ENCODE peak calls at places on chromosomes 11 and 22, in five cellular contexts. R is GM23338, L is K562, U is astrocyte, F is A673. N is an unnamed sample.

GRCh38 chr11:103779054-103779453 is 257.4 kb upstream of the DDI1 start:
- DNase-seq in F (no peak), R (no peak), L (no peak), U (peak), N (peak)

GRCh38 chr11:131099746-131100145 is 183.5 kb upstream of the SNX19 start:
- DNase-seq in R (no peak), F (no peak), L (no peak), U (peak), N (no peak)

GRCh38 chr11:92969634-92970347 is at the start of gene MTNR1B:
- DNase-seq in F (no peak), R (peak), L (no peak), U (no peak), N (no peak)

GRCh38 chr11:36743039-36743438 is 145.0 kb upstream of the RAG2 start:
- DNase-seq in F (no peak), R (no peak), U (no peak), L (no peak), N (no peak)

GRCh38 chr22:22397292-22397870 is 111.2 kb downstream of the ZNF280B start:
- DNase-seq in L (peak), F (no peak), R (peak), U (peak), N (no peak)

GRCh38 chr22:30459206-30460052 is 12.4 kb downstream of the SEC14L3 start:
- DNase-seq in U (no peak), L (peak), F (peak), R (peak), N (no peak)

GRCh38 chr22:48070760-48071159 is 1308.3 kb downstream of the TBC1D22A start:
- DNase-seq in R (peak), L (no peak), F (no peak), U (no peak), N (no peak)

GRCh38 chr11:88281317-88281712 is 56.2 kb downstream of the CTSC start:
- DNase-seq in R (no peak), U (no peak), F (no peak), L (no peak), N (no peak)

GRCh38 chr11:109026891-109027489 is 362.1 kb downstream of the DDX10 start:
- DNase-seq in L (no peak), R (no peak), F (no peak), U (peak), N (no peak)

GRCh38 chr11:124844664-124845079 is 20.6 kb upstream of the ROBO3 start:
- DNase-seq in U (no peak), L (no peak), F (no peak), R (peak), N (no peak)

GRCh38 chr11:1152316-1153104 is 5.2 kb upstream of the MUC5AC start:
- DNase-seq in L (no peak), R (no peak), U (peak), F (no peak), N (no peak)

GRCh38 chr22:34709641-34710040 is 356.3 kb upstream of the ISX start:
- DNase-seq in L (no peak), F (no peak), U (no peak), R (no peak), N (no peak)

GRCh38 chr22:47176573-47177333 is 414.3 kb downstream of the TBC1D22A start:
- DNase-seq in L (no peak), U (no peak), R (no peak), F (no peak), N (no peak)

GRCh38 chr11:84452211-84452610 is 1166.0 kb upstream of the CCDC90B start:
- DNase-seq in F (peak), U (no peak), L (no peak), R (no peak), N (no peak)

GRCh38 chr11:100543386-100543785 is 143.7 kb upstream of the ARHGAP42 start:
- DNase-seq in L (no peak), U (no peak), F (peak), R (no peak), N (no peak)

GRCh38 chr22:20459862-20460261 is 22.2 kb upstream of the SCARF2 start:
- DNase-seq in U (no peak), R (no peak), L (no peak), F (no peak), N (no peak)

GRCh38 chr11:112366777-112367176 is 106.1 kb upstream of the PLET1 start:
- DNase-seq in L (no peak), F (no peak), R (no peak), U (no peak), N (no peak)

GRCh38 chr22:47801541-47802245 is 1039.2 kb downstream of the TBC1D22A start:
- DNase-seq in R (no peak), L (no peak), F (no peak), U (no peak), N (no peak)

GRCh38 chr11:27386176-27386575 is 23.2 kb upstream of the CCDC34 start:
- DNase-seq in F (no peak), L (no peak), R (no peak), U (no peak), N (no peak)

GRCh38 chr11:66727282-66727882 is 1.6 kb downstream of the SPTBN2 start:
- DNase-seq in L (peak), F (no peak), R (peak), U (peak), N (no peak)

GRCh38 chr11:119373917-119374631 is 7.4 kb downstream of the USP2 start:
- DNase-seq in L (peak), R (peak), F (peak), U (peak), N (no peak)

GRCh38 chr11:111977141-111978027 is 40.2 kb downstream of the DIXDC1 start:
- DNase-seq in R (peak), F (peak), L (no peak), U (peak), N (no peak)

GRCh38 chr11:26227311-26227710 is 104.6 kb upstream of the ANO3 start:
- DNase-seq in R (peak), L (no peak), F (peak), U (peak), N (peak)

GRCh38 chr11:71065794-71066193 is 186.6 kb downstream of the SHANK2 start:
- DNase-seq in R (no peak), L (no peak), U (no peak), F (no peak), N (no peak)

GRCh38 chr22:28027453-28028448 is 108.7 kb upstream of the PITPNB start:
- DNase-seq in R (no peak), U (no peak), L (no peak), F (no peak), N (no peak)

GRCh38 chr11:118913411-118914125 is 12.2 kb downstream of the BCL9L start:
- DNase-seq in F (no peak), L (no peak), R (no peak), U (no peak), N (no peak)

GRCh38 chr11:35163707-35164496 is 24.9 kb downstream of the CD44 start:
- DNase-seq in L (peak), F (no peak), R (peak), U (no peak), N (no peak)

GRCh38 chr11:125338886-125339811 is 156.9 kb downstream of the FEZ1 start:
- DNase-seq in F (no peak), U (no peak), L (no peak), R (no peak), N (no peak)

GRCh38 chr11:9875862-9876261 is 212.0 kb downstream of the SWAP70 start:
- DNase-seq in R (no peak), L (no peak), F (no peak), U (no peak), N (no peak)

GRCh38 chr11:129846508-129847335 is 31.1 kb downstream of the TMEM45B start:
- DNase-seq in F (no peak), L (no peak), U (peak), R (no peak), N (no peak)

GRCh38 chr22:38907767-38908166 is 35.8 kb upstream of the CBX6 start:
- DNase-seq in U (no peak), L (no peak), R (no peak), F (no peak), N (no peak)

GRCh38 chr11:1192741-1193325 is 30.0 kb upstream of the MUC5B start:
- DNase-seq in F (no peak), L (no peak), U (no peak), R (no peak), N (no peak)

DNA sequence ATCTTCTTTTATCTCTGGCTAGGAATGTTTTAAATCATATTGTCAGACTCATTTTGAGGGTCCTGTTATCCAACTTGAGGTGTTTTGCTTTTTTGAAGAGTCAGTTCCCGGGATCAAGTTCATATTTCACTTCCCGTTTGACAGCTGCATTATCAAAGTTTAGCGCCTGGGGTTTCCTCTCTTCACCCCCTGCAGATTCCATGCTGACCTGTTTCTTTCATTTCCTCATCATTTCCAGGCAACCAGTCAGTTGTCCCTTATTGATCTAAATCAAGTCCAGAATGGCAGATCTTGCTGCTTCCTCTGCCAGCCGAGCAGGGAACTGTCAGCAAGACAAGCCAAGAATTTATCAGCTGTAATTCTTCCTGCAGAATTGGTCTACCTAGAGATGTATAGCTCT is 197.6 kb upstream of the SYN3 start:
- DNase-seq in L (no peak), R (no peak), U (no peak), F (no peak), N (no peak)
- H3K4me3 ChIP-seq in L (no peak), R (no peak), U (no peak), F (no peak), N (no peak)

GRCh38 chr22:44325718-44326548 is 13.2 kb upstream of the SHISAL1 start:
- DNase-seq in L (no peak), U (peak), F (peak), R (no peak), N (no peak)
- TF ChIP-seq EZH2 in L (no peak), U (no peak), F (no peak), R (no peak), N (no peak)

GRCh38 chr11:33894402-33894754 is 2.5 kb upstream of the LMO2 start:
- DNase-seq in F (no peak), R (no peak), L (no peak), U (no peak), N (no peak)
- H3K27ac ChIP-seq in F (no peak), R (no peak), L (peak), U (no peak), N (no peak)

DNA sequence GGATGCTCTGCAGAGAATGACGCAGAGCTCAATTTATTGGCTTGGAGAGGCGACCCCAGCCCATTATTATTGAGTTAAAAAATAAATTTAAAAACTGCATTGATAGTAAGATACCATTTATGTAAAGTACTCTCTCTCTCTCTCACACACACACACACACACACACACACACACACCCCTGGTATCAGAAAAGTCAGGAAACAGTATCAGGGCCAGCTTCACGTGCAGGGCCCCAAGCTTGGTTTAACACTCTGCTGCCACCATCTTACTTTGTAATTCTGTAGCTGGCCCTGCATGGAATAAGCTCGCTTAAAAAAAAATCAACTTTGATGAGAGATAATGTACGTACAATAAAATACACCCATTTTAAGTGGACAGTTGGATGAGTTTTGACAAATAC is 59.8 kb upstream of the CD5 start:
- DNase-seq in R (no peak), F (no peak), U (no peak), L (no peak), N (no peak)
- H3K4me3 ChIP-seq in R (no peak), F (no peak), U (no peak), L (no peak), N (no peak)

GRCh38 chr22:49091917-49092545 is 735.6 kb downstream of the BRD1 start:
- DNase-seq in R (no peak), L (no peak), U (no peak), F (peak), N (no peak)
- TF ChIP-seq EZH2 in R (no peak), L (no peak), U (no peak), F (no peak), N (no peak)

GRCh38 chr11:10926801-10927200 is 68.9 kb upstream of the ZBED5 start:
- DNase-seq in F (no peak), U (no peak), L (no peak), R (no peak), N (peak)
- H3K27ac ChIP-seq in F (no peak), U (no peak), L (no peak), R (no peak), N (no peak)

GRCh38 chr22:45575173-45575572 is 72.5 kb downstream of the FBLN1 start:
- DNase-seq in R (no peak), L (no peak), F (no peak), U (no peak), N (no peak)

GRCh38 chr22:45576730-45577464 is 74.2 kb downstream of the FBLN1 start:
- DNase-seq in R (no peak), L (no peak), F (no peak), U (no peak), N (no peak)

GRCh38 chr22:45576273-45576625 is 73.6 kb downstream of the FBLN1 start:
- DNase-seq in F (no peak), L (no peak), R (no peak), U (no peak), N (no peak)

GRCh38 chr22:45574069-45574703 is 71.5 kb downstream of the FBLN1 start:
- DNase-seq in L (no peak), R (no peak), F (no peak), U (no peak), N (no peak)

DNA sequence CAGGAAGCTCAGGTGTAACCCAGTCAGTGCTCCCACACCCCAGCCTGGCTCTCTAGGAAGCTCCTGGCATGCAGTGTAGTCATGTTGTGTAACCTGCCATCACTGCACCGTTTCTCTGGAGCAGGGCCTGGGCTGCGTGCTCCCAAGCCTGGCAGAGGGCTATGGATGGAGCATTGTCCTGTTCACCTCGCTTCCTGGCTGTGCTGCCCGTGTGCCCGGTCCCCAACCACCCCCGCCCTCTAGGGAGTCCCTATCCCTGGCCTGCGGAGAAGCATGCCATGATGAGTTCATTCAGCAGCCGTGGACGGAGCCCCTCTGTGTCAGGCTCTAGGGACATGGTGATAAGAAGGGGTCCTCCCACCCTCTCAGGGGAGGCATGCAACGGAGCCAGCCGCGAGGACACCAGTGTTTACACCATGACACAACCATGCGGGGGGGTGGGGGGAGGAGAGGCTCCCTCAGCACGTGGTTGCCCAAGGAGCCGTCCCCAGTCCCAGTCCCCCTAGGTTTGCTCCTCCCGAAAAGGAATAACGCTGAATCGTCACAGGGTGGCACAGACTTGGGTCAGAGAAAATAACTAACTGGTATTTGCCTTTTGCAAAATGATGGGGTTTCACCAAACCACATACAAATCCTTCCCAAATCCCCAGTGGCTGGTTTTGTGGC is 73.1 kb downstream of the FBLN1 start:
- DNase-seq in R (no peak), F (no peak), U (no peak), L (no peak), N (no peak)
- H3K4me3 ChIP-seq in R (no peak), F (no peak), U (no peak), L (no peak), N (no peak)